ENCODE peak calls at places on chromosomes 1 and 21, in four cellular contexts. L is esophagus squamous epithelium, U is retina, Z is body of pancreas. J is an unnamed sample.

GRCh38 chr1:54978528-54979326 is 1.7 kb upstream of the TMEM61 start:
- DNase-seq in U (no peak), Z (no peak), L (no peak), J (no peak)

GRCh38 chr1:32888677-32889420 is 2.6 kb downstream of the HPCA start:
- DNase-seq in Z (no peak), L (no peak), U (peak), J (no peak)

GRCh38 chr1:247435026-247435770 is 19.2 kb downstream of the NLRP3 start:
- DNase-seq in Z (no peak), U (no peak), L (no peak), J (no peak)

GRCh38 chr1:223737342-223737741 is 25.0 kb downstream of the CAPN2 start:
- DNase-seq in Z (no peak), U (no peak), L (no peak), J (no peak)

GRCh38 chr21:38769253-38769780 is 36.4 kb upstream of the ETS2 start:
- DNase-seq in Z (no peak), U (no peak), L (no peak), J (no peak)

GRCh38 chr1:203287109-203287893 is 18.0 kb upstream of the BTG2 start:
- DNase-seq in U (no peak), Z (peak), L (peak), J (no peak)

GRCh38 chr21:33071878-33072306 is 2.0 kb downstream of the OLIG1 start:
- DNase-seq in U (peak), Z (peak), L (no peak), J (no peak)

GRCh38 chr21:33244781-33245105 is 15.0 kb downstream of the IFNAR2 start:
- DNase-seq in Z (no peak), U (no peak), L (no peak), J (no peak)

GRCh38 chr1:155110381-155110780 is 17.3 kb upstream of the EFNA1 start:
- DNase-seq in Z (no peak), U (no peak), L (no peak), J (no peak)

GRCh38 chr1:243346481-243346880 is 90.6 kb downstream of the SDCCAG8 start:
- DNase-seq in Z (no peak), U (peak), L (no peak), J (no peak)

GRCh38 chr21:27564684-27565280 is 597.9 kb upstream of the ADAMTS5 start:
- DNase-seq in Z (peak), U (peak), L (no peak), J (peak)

GRCh38 chr1:243672675-243673074 is 177.4 kb downstream of the AKT3 start:
- DNase-seq in L (no peak), Z (no peak), U (no peak), J (no peak)

GRCh38 chr1:15852036-15852827 is 4.7 kb downstream of the SPEN start:
- DNase-seq in Z (no peak), U (no peak), L (no peak), J (no peak)

GRCh38 chr1:185984113-185984836 is 250.1 kb downstream of the HMCN1 start:
- DNase-seq in Z (no peak), U (no peak), L (no peak), J (no peak)

GRCh38 chr1:94092210-94092613 is 28.7 kb downstream of the ABCA4 start:
- DNase-seq in U (peak), Z (no peak), L (no peak), J (no peak)

GRCh38 chr1:182633657-182634281 is 29.6 kb upstream of the RGS16 start:
- DNase-seq in U (peak), Z (peak), L (no peak), J (no peak)

GRCh38 chr1:69915347-69915746 is 290.0 kb downstream of the LRRC40 start:
- DNase-seq in L (no peak), Z (no peak), U (no peak), J (no peak)

GRCh38 chr1:90850181-90850924 is 133.3 kb upstream of the BARHL2 start:
- DNase-seq in L (no peak), Z (peak), U (no peak), J (peak)

GRCh38 chr1:54339126-54339525 is 67.1 kb downstream of the SSBP3 start:
- DNase-seq in Z (no peak), U (no peak), L (no peak), J (no peak)

GRCh38 chr1:156124557-156125483 is 10.3 kb downstream of the LMNA start:
- DNase-seq in Z (no peak), U (no peak), L (no peak), J (no peak)

GRCh38 chr1:50416553-50417453 is 6.4 kb downstream of the DMRTA2 start:
- DNase-seq in U (peak), L (no peak), Z (no peak), J (no peak)

GRCh38 chr1:65284229-65284628 is 25.1 kb upstream of the DNAJC6 start:
- DNase-seq in U (no peak), Z (no peak), L (no peak), J (no peak)

GRCh38 chr1:238960071-238960470 is 426.3 kb upstream of the CHRM3 start:
- DNase-seq in U (no peak), L (no peak), Z (no peak), J (no peak)

GRCh38 chr1:108617008-108617723 is 43.7 kb downstream of the HENMT1 start:
- DNase-seq in U (no peak), Z (no peak), L (no peak), J (no peak)

J was measured in thyroid gland.